ENCODE peak calls at places on chromosomes 16 and 17, in six cellular contexts. S is GM23338, D is prostate gland, R is hepatocyte, A is MM.1S, T is tibial nerve. V is an unnamed sample.

GRCh38 chr16:78444-79145 is 570 bp downstream of the MPG start:
- DNase-seq in T (no peak), R (peak; percentile 67), S (no peak), D (no peak), A (peak; percentile 26), V (peak; percentile 33)

GRCh38 chr16:78816499-78817441 is 717.3 kb downstream of the WWOX start:
- DNase-seq in T (peak; percentile 60), A (no peak), R (peak; percentile 40), S (no peak), D (peak; percentile 22), V (no peak)

GRCh38 chr16:54939537-54940278 is 9.0 kb downstream of the IRX5 start:
- DNase-seq in S (peak; percentile 63), A (no peak), R (no peak), D (no peak), T (no peak), V (no peak)

GRCh38 chr16:48408688-48409087 is 23.5 kb upstream of the SIAH1 start:
- DNase-seq in A (no peak), D (no peak), S (no peak), R (no peak), T (peak; percentile 54), V (peak; percentile 52)

GRCh38 chr17:29180051-29180787 is at the start of gene MYO18A:
- DNase-seq in S (peak; percentile 90), D (peak; percentile 64), A (peak; percentile 76), R (peak; percentile 93), T (peak; percentile 56), V (peak; percentile 70)

GRCh38 chr17:83064021-83064731 is 15.2 kb upstream of the METRNL start:
- DNase-seq in R (no peak), T (no peak), S (no peak), A (no peak), D (no peak), V (peak; percentile 40)

GRCh38 chr17:12927541-12928425 is 90.0 kb downstream of the ELAC2 start:
- DNase-seq in S (no peak), A (no peak), D (no peak), T (peak; percentile 5), R (peak; percentile 11), V (no peak)

GRCh38 chr17:71334041-71334781 is 786.6 kb upstream of the SOX9 start:
- DNase-seq in S (peak; percentile 41), R (no peak), D (no peak), T (no peak), A (no peak), V (no peak)

GRCh38 chr17:60959011-60959410 is 281.4 kb downstream of the BCAS3 start:
- DNase-seq in S (no peak), D (no peak), T (no peak), A (no peak), R (no peak), V (no peak)

GRCh38 chr16:9040766-9041430 is 50.5 kb upstream of the HAPSTR1 start:
- DNase-seq in S (no peak), R (no peak), A (no peak), T (no peak), D (no peak), V (no peak)

GRCh38 chr16:359067-359763 is 6.7 kb upstream of the AXIN1 start:
- DNase-seq in S (no peak), A (no peak), R (no peak), D (no peak), T (no peak), V (no peak)

GRCh38 chr16:88535181-88535856 is 34.9 kb upstream of the ZC3H18 start:
- DNase-seq in D (no peak), S (no peak), A (no peak), T (no peak), R (no peak), V (no peak)

GRCh38 chr16:48215738-48216137 is 28.4 kb upstream of the LONP2 start:
- DNase-seq in T (no peak), R (no peak), D (no peak), S (no peak), A (no peak), V (no peak)

GRCh38 chr16:83171396-83171795 is 544.6 kb downstream of the CDH13 start:
- DNase-seq in R (no peak), T (no peak), S (no peak), D (no peak), A (no peak), V (no peak)

GRCh38 chr17:56009795-56010715 is 143.2 kb upstream of the ANKFN1 start:
- DNase-seq in A (no peak), S (peak; percentile 21), R (no peak), T (no peak), D (no peak), V (no peak)

GRCh38 chr16:50747206-50747956 is 5.5 kb downstream of the CYLD start:
- DNase-seq in D (no peak), A (peak; percentile 53), S (peak; percentile 33), T (no peak), R (no peak), V (no peak)

GRCh38 chr17:82531431-82531881 is 11.9 kb downstream of the FOXK2 start:
- DNase-seq in A (no peak), S (no peak), T (no peak), D (no peak), R (no peak), V (peak; percentile 84)

GRCh38 chr17:77186141-77186604 is 45.4 kb downstream of the SEC14L1 start:
- DNase-seq in T (no peak), R (no peak), S (no peak), D (no peak), A (no peak), V (no peak)
- H3K4me1 ChIP-seq in T (peaks cover 65% of the 10 kb centered on the region), R (peaks cover 21% of the 10 kb centered on the region), S (peaks cover 4% of the 10 kb centered on the region), D (peaks cover 6% of the 10 kb centered on the region), A (peaks cover 77% of the 10 kb centered on the region), V (peaks cover 7% of the 10 kb centered on the region)

DNA sequence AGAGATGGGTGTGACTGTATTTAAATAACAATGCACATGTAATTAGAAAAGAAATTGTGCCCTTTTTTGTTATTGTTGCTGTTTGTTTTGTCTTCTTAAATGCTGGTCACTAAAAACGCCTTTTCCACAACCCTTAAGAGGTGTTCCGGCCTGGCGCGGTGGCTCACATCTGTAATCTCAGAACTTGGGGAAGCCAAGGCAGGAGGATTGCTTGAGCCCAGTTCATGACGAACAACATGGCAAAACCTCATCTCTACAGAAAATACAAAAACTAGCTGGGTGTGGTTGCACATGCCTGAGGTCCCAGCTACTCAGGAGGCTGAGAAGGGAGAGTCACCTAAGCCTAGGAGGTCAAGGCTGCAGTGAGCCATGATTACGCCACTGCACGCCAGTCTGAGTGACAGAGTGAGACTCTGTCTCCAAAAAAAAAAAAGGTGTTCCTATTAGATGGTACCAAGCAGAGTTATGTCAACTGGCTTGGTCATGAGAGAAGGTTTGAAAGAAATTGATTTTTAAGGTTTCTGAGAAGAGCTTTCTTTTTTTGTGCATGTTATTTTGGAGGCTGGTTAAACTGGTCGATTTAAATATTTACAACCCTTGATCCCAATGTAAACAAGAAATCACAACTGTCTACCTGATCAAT is 23.5 kb upstream of the RFFL start:
- DNase-seq in D (no peak), S (no peak), R (peak; percentile 15), A (no peak), T (no peak), V (no peak)
- H3K4me3 ChIP-seq in D (peak overlapping the region; percentile 90), S (peak overlapping the region; percentile 94), R (no peak overlapping the region), A (peak overlapping the region; percentile 74), T (peak overlapping the region; percentile 89), V (no peak overlapping the region)

GRCh38 chr17:49386373-49386772 is 24.3 kb upstream of the ZNF652 start:
- DNase-seq in S (no peak), A (no peak), D (no peak), R (no peak), T (no peak), V (no peak)

GRCh38 chr17:49390548-49391324 is 23.9 kb downstream of the PHB1 start:
- DNase-seq in S (no peak), R (no peak), D (peak; percentile 28), T (no peak), A (no peak), V (no peak)

GRCh38 chr17:49388290-49388640 is 26.2 kb upstream of the ZNF652 start:
- DNase-seq in A (peak; percentile 87), R (no peak), D (no peak), T (no peak), S (no peak), V (no peak)

GRCh38 chr17:49387374-49388289 is 25.6 kb upstream of the ZNF652 start:
- DNase-seq in S (no peak), R (no peak), A (peak; percentile 54), D (no peak), T (no peak), V (no peak)

DNA sequence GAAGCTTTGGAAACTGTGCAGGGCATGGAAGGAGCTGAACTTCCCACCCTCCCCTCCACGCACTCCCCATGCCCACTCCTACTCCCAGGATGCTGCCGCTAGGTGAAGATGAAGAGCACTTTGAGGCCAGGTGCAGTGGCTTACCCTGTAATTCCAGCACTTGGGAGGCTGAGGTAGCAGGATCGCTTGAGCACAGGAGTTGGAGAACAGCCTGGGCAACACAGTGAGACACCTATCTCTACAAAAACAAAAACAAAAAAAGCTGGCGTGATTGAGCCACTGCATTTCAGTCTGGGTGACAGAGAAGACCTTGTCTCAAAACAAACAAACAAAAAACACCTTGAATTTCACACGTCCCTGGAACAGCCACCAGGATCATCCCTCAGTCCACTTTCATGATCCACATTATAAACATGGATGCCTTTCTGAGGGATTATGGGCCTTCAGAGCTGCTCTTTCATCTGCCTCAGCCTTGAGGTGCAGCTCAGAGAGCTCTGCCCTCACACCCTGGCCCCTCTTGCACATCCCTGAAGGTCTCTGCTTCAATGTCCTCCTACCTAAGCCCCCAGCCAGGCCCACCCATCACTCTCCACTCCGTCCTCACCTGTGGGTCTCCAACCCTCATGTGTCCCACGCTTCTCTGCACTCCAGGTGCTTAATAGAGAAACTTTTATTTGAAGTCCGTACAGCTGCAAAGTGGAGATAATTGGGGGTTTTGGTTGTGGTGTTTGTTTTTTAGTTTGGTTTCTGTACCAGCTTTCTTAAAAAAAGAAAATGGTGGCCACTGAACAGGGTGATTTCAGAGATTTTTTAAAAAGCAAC is 25.8 kb downstream of the PHB1 start:
- DNase-seq in T (no peak), A (peak; percentile 17), D (no peak), R (no peak), S (no peak), V (no peak)
- H3K27ac ChIP-seq in T (no peak overlapping the region), A (peak overlapping the region; percentile 98), D (no peak overlapping the region), R (no peak overlapping the region), S (no peak overlapping the region), V (peak overlapping the region; percentile 19)

GRCh38 chr16:20334396-20334795 is 7.1 kb upstream of the GP2 start:
- DNase-seq in T (no peak), S (no peak), R (no peak), D (no peak), A (no peak), V (no peak)

GRCh38 chr16:20339744-20340143 is 12.4 kb upstream of the GP2 start:
- DNase-seq in T (no peak), D (no peak), R (no peak), A (no peak), S (no peak), V (no peak)

GRCh38 chr16:20333120-20333519 is 5.8 kb upstream of the GP2 start:
- DNase-seq in S (no peak), A (no peak), D (no peak), R (no peak), T (no peak), V (no peak)

GRCh38 chr16:20332411-20332810 is 5.1 kb upstream of the GP2 start:
- DNase-seq in T (no peak), R (no peak), A (no peak), S (no peak), D (no peak), V (no peak)

GRCh38 chr16:20336955-20337354 is 9.6 kb upstream of the GP2 start:
- DNase-seq in S (peak; percentile 23), D (no peak), R (no peak), T (no peak), A (no peak), V (no peak)
- H3K4me1 ChIP-seq in S (peaks cover 17% of the 10 kb centered on the region), D (no peaks in the 10 kb centered on the region), R (no peaks in the 10 kb centered on the region), T (no peaks in the 10 kb centered on the region), A (no peaks in the 10 kb centered on the region), V (no peaks in the 10 kb centered on the region)

V was measured in SJSA1.